ENCODE peak calls at places on chromosomes 16 and 17, in nine cellular contexts. Z is HCT116; E is CD8-positive, alpha-beta T cell; T is fibroblast of mammary gland; I is mammary epithelial cell; U is NCI-H1105; V is activated CD8-positive, alpha-beta memory T cell treated with anti-CD3 and anti-CD28 coated beads for 1 hour; A is fibroblast of pulmonary artery; J is activated CD8-positive, alpha-beta T cell treated with anti-CD3 and anti-CD28 coated beads, Interleukin-2, amount 10 ng/mL, durations not matched to agents 7 days and 5 days. M is an unnamed sample.

GRCh38 chr16:88719267-88719932 is 13.1 kb downstream of the CTU2 start:
- DNase-seq in E (no peak), U (no peak), V (no peak), J (no peak), A (no peak), T (no peak), Z (no peak), I (no peak), M (no peak)

GRCh38 chr17:6787081-6787693 is 11.2 kb downstream of the FBXO39 start:
- DNase-seq in T (peak), A (peak), U (no peak), E (no peak), Z (no peak), J (no peak), V (no peak), I (no peak), M (no peak)

GRCh38 chr17:79774561-79774975 is 3.4 kb upstream of the CBX2 start:
- DNase-seq in A (no peak), U (no peak), I (no peak), E (no peak), Z (no peak), J (no peak), V (no peak), T (no peak), M (no peak)

GRCh38 chr17:81996757-81997441 is 19.5 kb downstream of the ASPSCR1 start:
- DNase-seq in V (no peak), T (no peak), I (no peak), Z (no peak), U (no peak), A (no peak), E (no peak), J (no peak), M (no peak)

GRCh38 chr17:57701121-57701520 is 44.0 kb downstream of the CCDC182 start:
- DNase-seq in J (no peak), E (no peak), I (no peak), Z (no peak), A (no peak), V (no peak), U (no peak), T (no peak), M (no peak)

GRCh38 chr17:21573961-21574610 is 118.2 kb upstream of the KCNJ18 start:
- DNase-seq in I (peak), U (no peak), A (peak), E (peak), Z (no peak), J (no peak), V (peak), T (peak), M (peak)

GRCh38 chr17:82962163-82962720 is 117.2 kb upstream of the METRNL start:
- DNase-seq in E (no peak), T (peak), U (no peak), I (no peak), Z (no peak), A (no peak), V (no peak), J (no peak), M (no peak)

GRCh38 chr17:67845374-67845773 is 20.1 kb downstream of the BPTF start:
- DNase-seq in Z (no peak), U (no peak), T (no peak), J (no peak), E (no peak), I (no peak), A (no peak), V (no peak), M (no peak)

GRCh38 chr17:151886-152859 is 14.8 kb downstream of the SCGB1C2 start:
- DNase-seq in E (no peak), I (no peak), T (no peak), U (no peak), V (no peak), J (no peak), Z (no peak), A (no peak), M (no peak)

M was measured in activated T-cell treated with anti-CD3 and anti-CD28 coated beads, Interleukin-2, amount 50 U/mL, for 1 hour.